ENCODE peak calls at places on chromosomes 11 and 22, in five cellular contexts. B is BJ, Y is AG04450, M is GM06990, Q is HCT116. K is an unnamed sample.

GRCh38 chr22:37488337-37489135 is 2.4 kb upstream of the MFNG start:
- DNase-seq in B (no peak), Y (no peak), Q (no peak), M (no peak), K (no peak)

GRCh38 chr11:115334932-115335788 is 169.1 kb downstream of the CADM1 start:
- DNase-seq in M (peak), Y (no peak), Q (no peak), B (no peak), K (no peak)

GRCh38 chr11:33734441-33735165 is 1.6 kb downstream of the CD59 start:
- DNase-seq in B (no peak), Q (no peak), Y (no peak), M (no peak), K (no peak)

GRCh38 chr11:830295-831131 is 2.2 kb upstream of the CD151 start:
- DNase-seq in M (peak), Y (no peak), B (no peak), Q (no peak), K (no peak)

GRCh38 chr22:43946391-43946680 is 8.9 kb upstream of the SAMM50 start:
- DNase-seq in Y (no peak), B (no peak), M (no peak), Q (no peak), K (no peak)

GRCh38 chr11:78800089-78800690 is 225.5 kb upstream of the NARS2 start:
- DNase-seq in B (no peak), M (no peak), Y (no peak), Q (no peak), K (no peak)

GRCh38 chr11:13316528-13316961 is 39.0 kb downstream of the BMAL1 start:
- DNase-seq in B (peak), Y (no peak), M (peak), Q (no peak), K (no peak)

GRCh38 chr11:115408036-115408911 is 95.9 kb downstream of the CADM1 start:
- DNase-seq in Y (no peak), M (no peak), Q (no peak), B (peak), K (no peak)

GRCh38 chr11:19079643-19080440 is 19.3 kb upstream of the MRGPRX2 start:
- DNase-seq in Q (peak), M (no peak), B (peak), Y (no peak), K (no peak)

GRCh38 chr11:130774703-130775102 is 141.6 kb downstream of the SNX19 start:
- DNase-seq in Q (no peak), M (no peak), Y (no peak), B (no peak), K (no peak)

GRCh38 chr11:48052183-48053040 is 72.1 kb downstream of the PTPRJ start:
- DNase-seq in Q (peak), B (no peak), M (no peak), Y (peak), K (peak)

GRCh38 chr11:112524808-112525207 is 264.1 kb upstream of the PLET1 start:
- DNase-seq in Q (no peak), Y (no peak), B (no peak), M (no peak), K (no peak)

GRCh38 chr11:74048993-74049392 is 40.1 kb upstream of the UCP3 start:
- DNase-seq in Y (no peak), B (no peak), Q (no peak), M (no peak), K (no peak)

GRCh38 chr11:11973866-11974265 is 34.6 kb downstream of the DKK3 start:
- DNase-seq in B (no peak), Q (no peak), M (no peak), Y (no peak), K (no peak)

GRCh38 chr11:61298663-61299244 is 3.6 kb upstream of the VWCE start:
- DNase-seq in B (no peak), M (no peak), Q (no peak), Y (no peak), K (no peak)

GRCh38 chr11:105344938-105345337 is 205.4 kb upstream of the CARD18 start:
- DNase-seq in M (no peak), Y (no peak), Q (no peak), B (no peak), K (no peak)

GRCh38 chr11:67463680-67464410 is 5.2 kb downstream of the TMEM134 start:
- DNase-seq in Y (no peak), B (no peak), Q (peak), M (no peak), K (peak)

GRCh38 chr22:38177926-38178604 is 3.6 kb downstream of the PLA2G6 start:
- DNase-seq in Q (peak), M (no peak), Y (peak), B (peak), K (peak)

GRCh38 chr22:23714596-23715588 is 24.1 kb downstream of the RGL4 start:
- DNase-seq in Y (no peak), M (no peak), B (no peak), Q (no peak), K (no peak)
- TF ChIP-seq CTCF in Y (no peak), M (no peak), B (no peak), Q (no peak), K (no peak)

DNA sequence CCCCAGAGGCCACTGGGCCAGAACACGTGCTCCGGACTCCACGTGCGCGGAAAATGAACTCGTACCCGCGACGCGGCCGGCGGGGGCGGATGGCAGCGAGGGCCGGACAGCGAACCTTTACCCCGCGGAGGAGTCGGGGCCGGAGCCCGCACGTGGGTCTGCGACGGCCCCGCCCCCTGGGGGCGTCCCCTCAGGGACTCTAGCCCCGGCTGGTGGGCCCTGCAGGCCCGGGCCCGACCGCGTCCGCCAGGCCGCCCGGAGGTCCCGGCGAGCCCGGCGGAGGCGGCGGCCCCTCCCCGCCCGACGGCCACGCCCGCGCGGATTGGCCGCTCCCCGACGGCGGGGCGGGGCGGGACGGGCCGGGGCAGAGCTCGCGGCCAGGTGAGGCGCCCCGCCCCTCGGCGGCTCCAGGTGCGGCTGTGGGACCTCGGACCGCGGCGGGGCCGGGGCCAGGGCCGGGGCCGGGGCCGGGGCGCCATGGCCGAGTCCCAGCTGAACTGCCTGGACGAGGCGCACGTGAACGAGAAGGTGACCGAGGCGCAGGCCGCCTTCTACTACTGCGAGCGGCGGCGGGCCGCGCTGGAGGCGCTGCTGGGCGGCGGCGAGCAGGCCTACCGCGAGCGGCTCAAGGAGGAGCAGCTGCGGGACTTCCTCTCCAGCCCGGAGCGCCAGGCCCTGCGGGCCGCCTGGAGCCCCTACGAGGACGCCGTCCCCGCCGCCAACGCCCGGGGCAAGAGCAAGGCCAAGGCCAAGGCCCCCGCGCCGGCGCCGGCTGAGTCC is at the start of gene FAM83F:
- DNase-seq in M (no peak), Q (peak), Y (no peak), B (no peak), K (no peak)
- H3K4me3 ChIP-seq in M (no peak), Q (peak), Y (no peak), B (no peak), K (peak)

DNA sequence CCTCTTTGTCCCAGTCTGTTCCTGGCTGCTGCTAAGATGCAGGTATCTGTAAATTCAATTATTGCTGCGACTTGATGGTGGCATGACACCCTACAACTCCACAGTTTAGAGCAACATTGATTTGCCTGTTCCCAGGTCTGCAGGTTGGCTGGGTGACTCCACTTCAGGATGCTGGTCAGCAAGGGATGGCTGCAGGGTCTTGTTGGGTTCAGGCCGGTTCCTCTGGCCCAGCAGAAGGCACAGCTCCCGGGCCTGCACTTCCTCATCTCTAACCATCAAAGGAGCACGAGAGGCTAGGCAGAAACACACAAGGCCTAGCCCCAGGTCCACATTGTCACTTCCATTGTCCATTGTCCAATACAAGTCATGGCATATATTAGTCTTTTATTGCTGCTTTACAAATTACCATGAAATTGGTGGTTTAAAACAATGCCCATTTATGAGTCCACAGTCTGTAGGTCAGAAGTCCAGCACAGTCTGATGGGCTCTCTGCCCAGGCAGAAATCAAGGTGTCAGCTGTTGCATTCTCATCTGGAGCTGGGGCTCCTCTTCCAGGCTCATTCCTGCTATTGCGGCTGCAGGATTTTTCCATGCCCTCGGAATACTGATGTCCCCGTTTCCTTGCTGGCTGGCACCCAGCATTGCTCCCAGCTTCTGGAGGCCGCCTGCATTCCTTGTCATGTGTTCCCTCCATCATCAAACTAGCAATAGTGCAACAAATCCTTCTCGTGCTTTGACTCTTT is 96.6 kb upstream of the LMO1 start:
- DNase-seq in Y (no peak), B (no peak), M (no peak), Q (no peak), K (no peak)
- TF ChIP-seq CTCF in Y (no peak), B (no peak), M (no peak), Q (no peak), K (peak)

GRCh38 chr11:1869427-1870325 is 16.8 kb downstream of the LSP1 start:
- DNase-seq in Q (no peak), Y (no peak), B (no peak), M (no peak), K (no peak)
- H3K4me3 ChIP-seq in Q (no peak), Y (no peak), B (no peak), M (no peak), K (no peak)

DNA sequence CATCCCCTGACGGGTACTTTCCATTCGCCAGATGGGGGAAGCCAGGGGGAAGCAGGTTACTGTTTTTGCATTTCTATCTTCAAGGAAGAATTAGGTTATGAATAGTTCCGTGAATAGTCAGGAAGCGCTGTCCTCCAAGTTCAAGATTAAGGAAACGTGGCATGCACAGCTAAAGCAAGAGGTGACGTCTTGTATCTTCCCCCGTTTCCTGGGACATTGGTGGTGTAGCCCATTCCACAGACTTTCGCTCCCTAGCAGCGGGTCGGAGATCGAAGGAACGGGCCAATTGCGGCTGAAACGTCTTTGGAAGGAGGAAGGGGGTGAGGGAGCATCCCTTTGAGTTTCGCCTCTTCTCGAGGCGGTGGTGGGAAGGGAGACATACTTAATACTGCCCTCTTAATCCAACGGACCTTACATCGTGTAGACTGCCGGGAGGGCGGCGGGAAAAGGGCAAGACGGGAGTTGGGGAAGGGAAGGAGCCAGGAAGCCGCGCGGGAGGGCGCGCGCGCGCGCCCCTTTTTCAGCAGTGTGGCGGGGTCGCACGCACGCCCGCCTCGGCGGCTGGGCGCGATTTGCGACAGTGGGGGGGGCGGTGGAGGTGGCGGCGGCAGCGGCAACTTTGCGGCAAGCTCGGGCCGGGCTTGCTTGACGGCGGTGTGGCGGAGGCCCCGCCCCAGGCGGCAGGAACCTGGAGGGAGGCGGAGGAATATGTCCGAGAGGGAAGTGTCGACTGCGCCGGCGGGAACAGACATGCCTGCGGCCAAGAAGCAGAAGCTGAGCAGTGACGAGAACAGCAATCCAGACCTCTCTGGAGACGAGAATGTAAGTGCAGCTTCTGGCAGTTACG is at the start of gene EED:
- DNase-seq in B (peak), M (peak), Q (peak), Y (peak), K (peak)
- TF ChIP-seq CTCF in B (no peak), M (no peak), Q (no peak), Y (no peak), K (no peak)